ENCODE peak calls at places on chromosomes 4 and X, in five cellular contexts. A is neuronal stem cell, F is prostate gland, M is colonic mucosa, N is ovary. C is an unnamed sample.

GRCh38 chrX:77070108-77070918 is 376.9 kb upstream of the FGF16 start:
- DNase-seq in A (no peak), F (no peak), M (no peak), N (no peak), C (no peak)

GRCh38 chrX:112832481-112833095 is 8.0 kb downstream of the AMOT start:
- DNase-seq in A (no peak), F (peak; percentile 49), M (peak; percentile 72), N (no peak), C (peak; percentile 77)

GRCh38 chr4:148203056-148203898 is 238.9 kb downstream of the NR3C2 start:
- DNase-seq in A (peak; percentile 59), F (no peak), M (peak; percentile 34), N (no peak), C (no peak)

GRCh38 chrX:46653482-46653881 is 79.9 kb downstream of the CHST7 start:
- DNase-seq in A (no peak), F (peak; percentile 7), M (no peak), N (no peak), C (no peak)

GRCh38 chr4:169985881-169986280 is 40.3 kb downstream of the MFAP3L start:
- DNase-seq in A (no peak), F (no peak), M (no peak), N (no peak), C (no peak)

GRCh38 chr4:176548571-176548970 is 228.8 kb downstream of the SPCS3 start:
- DNase-seq in A (no peak), F (no peak), M (no peak), N (no peak), C (no peak)

GRCh38 chr4:142408003-142408441 is 438.1 kb downstream of the INPP4B start:
- DNase-seq in A (no peak), F (no peak), M (no peak), N (no peak), C (no peak)

GRCh38 chrX:72393836-72394517 is 88.3 kb upstream of the CITED1 start:
- DNase-seq in A (no peak), F (no peak), M (no peak), N (no peak), C (no peak)

GRCh38 chrX:1933964-1934363 is 319.1 kb downstream of the ASMT start:
- DNase-seq in A (no peak), F (no peak), M (no peak), N (no peak), C (no peak)

GRCh38 chrX:56281789-56282188 is 49.6 kb downstream of the KLF8 start:
- DNase-seq in A (no peak), F (no peak), M (no peak), N (no peak), C (no peak)

GRCh38 chr4:20265726-20266125 is 14.0 kb downstream of the SLIT2 start:
- DNase-seq in A (no peak), F (no peak), M (no peak), N (no peak), C (no peak)

GRCh38 chrX:115054876-115055275 is 37.5 kb upstream of the IL13RA2 start:
- DNase-seq in A (no peak), F (no peak), M (no peak), N (no peak), C (no peak)

GRCh38 chrX:55794420-55794819 is 76.9 kb downstream of the RRAGB start:
- DNase-seq in A (no peak), F (no peak), M (no peak), N (no peak), C (no peak)

GRCh38 chr4:78599931-78600375 is 48.4 kb downstream of the ANXA3 start:
- DNase-seq in A (no peak), F (no peak), M (no peak), N (no peak), C (no peak)

GRCh38 chrX:86051741-86052140 is 4.4 kb upstream of the CHM start:
- DNase-seq in A (no peak), F (no peak), M (no peak), N (no peak), C (no peak)

GRCh38 chr4:26061248-26061986 is 147.4 kb downstream of the SMIM20 start:
- DNase-seq in A (no peak), F (no peak), M (no peak), N (no peak), C (no peak)

GRCh38 chr4:140049924-140050681 is 103.9 kb downstream of the MAML3 start:
- DNase-seq in A (no peak), F (no peak), M (no peak), N (no peak), C (no peak)

GRCh38 chr4:63275491-63275890 is 1133.8 kb downstream of the TECRL start:
- DNase-seq in A (no peak), F (no peak), M (no peak), N (no peak), C (no peak)

GRCh38 chr4:95285797-95286196 is 263.0 kb downstream of the UNC5C start:
- DNase-seq in A (no peak), F (no peak), M (no peak), N (no peak), C (no peak)

GRCh38 chr4:15144249-15144966 is 142.1 kb downstream of the CPEB2 start:
- DNase-seq in A (no peak), F (peak; percentile 9), M (no peak), N (no peak), C (no peak)

DNA sequence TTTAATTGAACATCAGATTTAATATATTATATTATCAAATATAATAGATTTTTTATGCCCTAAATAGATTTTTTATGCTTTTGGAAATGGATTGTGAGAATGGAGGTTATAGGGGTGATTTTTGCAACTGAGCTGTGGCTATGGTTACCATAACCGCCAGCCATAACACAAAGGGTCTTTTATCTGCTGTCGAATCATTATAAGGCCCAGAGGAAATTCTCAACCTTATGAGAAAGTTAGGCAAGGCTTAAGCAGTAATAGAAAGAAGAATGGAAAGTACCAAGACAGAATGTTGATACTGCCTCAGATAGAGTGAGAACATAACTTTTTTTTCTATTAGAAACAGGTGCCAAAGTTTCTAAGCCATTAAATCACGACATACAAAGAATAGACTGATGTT is 26.3 kb upstream of the CXCL6 start:
- DNase-seq in A (no peak), F (no peak), M (no peak), N (no peak), C (no peak)
- H3K4me1 ChIP-seq in A (no peaks in the 10 kb centered on the region), F (no peaks in the 10 kb centered on the region), M (no peaks in the 10 kb centered on the region), N (no peaks in the 10 kb centered on the region), C (no peaks in the 10 kb centered on the region)

GRCh38 chr4:105896984-105897760 is 1.9 kb downstream of the NPNT start:
- DNase-seq in A (no peak), F (no peak), M (no peak), N (no peak), C (no peak)
- H3K27ac ChIP-seq in A (no peak overlapping the region), F (peak overlapping the region; percentile 80), M (no peak overlapping the region), N (no peak overlapping the region), C (no peak overlapping the region)

GRCh38 chr4:71609159-71609558 is 174.7 kb downstream of the GC start:
- DNase-seq in A (no peak), F (no peak), M (no peak), N (no peak), C (no peak)

GRCh38 chr4:71609651-71610050 is 174.2 kb downstream of the GC start:
- DNase-seq in A (no peak), F (no peak), M (no peak), N (no peak), C (no peak)

GRCh38 chr4:71607780-71608673 is 175.9 kb downstream of the GC start:
- DNase-seq in A (no peak), F (no peak), M (no peak), N (no peak), C (no peak)

GRCh38 chr4:71607109-71607508 is 176.8 kb downstream of the GC start:
- DNase-seq in A (no peak), F (no peak), M (no peak), N (no peak), C (no peak)

DNA sequence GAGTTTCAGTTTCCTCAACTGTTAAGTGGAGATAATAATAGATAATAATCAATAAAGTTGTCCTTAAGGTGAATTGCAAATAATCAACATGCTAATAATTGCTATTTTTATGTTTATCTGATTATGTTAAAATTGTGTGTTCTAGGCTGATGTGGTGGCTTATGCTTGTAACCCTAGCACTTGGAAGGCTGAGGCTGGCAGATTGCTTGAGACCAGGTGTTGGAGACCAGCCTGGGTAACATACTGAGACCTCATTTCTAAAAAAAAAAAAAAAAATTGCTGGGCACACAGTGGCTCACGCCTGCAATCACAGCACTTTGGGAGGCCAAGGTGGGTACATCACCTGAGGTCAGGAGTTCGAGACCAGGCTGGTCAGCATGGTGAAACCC is 175.2 kb downstream of the GC start:
- DNase-seq in A (no peak), F (no peak), M (no peak), N (no peak), C (no peak)
- H3K4me3 ChIP-seq in A (no peak overlapping the region), F (no peak overlapping the region), M (no peak overlapping the region), N (no peak overlapping the region), C (no peak overlapping the region)

DNA sequence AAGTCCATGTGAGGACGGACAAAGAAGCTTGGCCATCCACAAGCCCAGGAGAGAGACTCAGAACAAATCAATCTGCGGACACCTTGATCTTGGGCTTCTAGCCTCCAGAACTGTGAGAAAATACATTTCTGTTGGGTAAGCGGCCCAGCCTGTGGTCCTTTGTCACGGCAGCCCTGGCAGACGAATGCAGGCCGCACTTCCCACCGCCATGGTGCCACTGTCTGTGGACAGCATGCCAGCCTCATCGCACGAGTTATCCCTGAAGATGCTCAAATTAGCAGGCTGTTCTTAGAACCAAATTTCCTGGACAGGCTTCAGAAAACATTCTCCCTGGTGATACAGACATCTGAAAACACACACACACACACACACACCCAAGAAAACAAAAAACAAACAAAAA is 343.5 kb upstream of the GATB start:
- DNase-seq in A (no peak), F (no peak), M (no peak), N (no peak), C (no peak)
- H3K4me1 ChIP-seq in A (no peaks in the 10 kb centered on the region), F (no peaks in the 10 kb centered on the region), M (no peaks in the 10 kb centered on the region), N (no peaks in the 10 kb centered on the region), C (no peaks in the 10 kb centered on the region)

DNA sequence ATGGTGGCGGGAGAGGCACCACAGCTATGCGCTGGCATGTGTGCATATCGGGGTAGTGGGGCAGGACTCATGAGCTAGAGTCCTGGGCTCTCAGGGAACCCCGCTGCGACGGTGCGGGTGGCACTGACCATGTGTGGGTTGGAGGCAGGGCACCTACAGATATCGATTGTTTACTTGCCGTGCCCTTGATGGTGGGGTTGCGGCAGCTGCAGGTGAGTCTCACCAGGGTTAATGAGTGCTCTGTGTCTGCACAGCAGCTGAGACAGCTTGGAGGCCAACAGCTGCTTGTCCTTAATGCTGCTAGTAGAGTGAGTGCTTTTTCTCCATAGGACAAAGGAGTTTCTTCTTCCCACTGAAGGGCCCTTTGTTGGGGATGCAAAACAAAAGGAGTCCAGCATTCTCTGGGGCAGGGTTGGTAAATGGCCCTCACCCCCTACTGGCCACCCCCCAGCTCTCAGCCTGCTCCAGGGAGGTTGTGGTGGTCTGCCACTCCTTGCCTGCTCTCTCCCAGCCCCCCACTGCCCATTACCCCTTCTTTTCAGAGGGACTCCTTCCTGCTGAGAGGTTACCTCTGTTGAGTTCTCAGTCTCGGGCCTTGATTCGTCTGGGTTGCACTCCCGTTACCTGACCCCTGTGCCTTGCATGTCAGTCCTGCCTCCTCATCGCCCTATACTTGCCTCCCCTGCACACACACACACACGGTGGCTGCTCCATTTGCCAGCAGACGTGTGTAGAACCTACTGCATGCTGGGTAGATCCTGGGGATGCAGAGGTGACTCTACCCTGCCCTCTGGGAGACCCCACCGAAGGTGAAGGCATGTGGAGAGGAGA is 52.8 kb downstream of the TBC1D14 start:
- DNase-seq in A (peak; percentile 55), F (no peak), M (no peak), N (no peak), C (no peak)
- H3K27ac ChIP-seq in A (peak overlapping the region; percentile 12), F (no peak overlapping the region), M (no peak overlapping the region), N (no peak overlapping the region), C (no peak overlapping the region)

GRCh38 chr4:165874799-165875371 is 1.8 kb downstream of the TLL1 start:
- DNase-seq in A (peak; percentile 41), F (peak; percentile 24), M (peak; percentile 22), N (no peak), C (no peak)
- H3K4me3 ChIP-seq in A (peak overlapping the region; percentile 24), F (no peak overlapping the region), M (no peak overlapping the region), N (peak overlapping the region; percentile 39), C (peak overlapping the region; percentile 18)

C was measured in lung.